ENCODE peak calls at places on chromosomes 6 and 20, in four cellular contexts. R is H9, S is IMR-90, C is H1. V is an unnamed sample.

GRCh38 chr6:151589667-151590066 is 95.8 kb downstream of the CCDC170 start:
- DNase-seq in R (no peak), S (no peak), C (no peak), V (peak)

GRCh38 chr6:142478117-142478516 is 176.3 kb downstream of the ADGRG6 start:
- DNase-seq in R (peak), S (peak), C (no peak), V (peak)

GRCh38 chr6:33904050-33904827 is 100.4 kb upstream of the MLN start:
- DNase-seq in R (no peak), S (no peak), C (no peak), V (peak)

GRCh38 chr6:70707893-70708292 is 40.2 kb downstream of the SMAP1 start:
- DNase-seq in R (no peak), S (no peak), C (no peak), V (no peak)

GRCh38 chr6:82840571-82840970 is 225.1 kb downstream of the UBE3D start:
- DNase-seq in R (no peak), S (peak), C (no peak), V (no peak)

GRCh38 chr20:33821270-33821836 is 10.2 kb downstream of the CHMP4B start:
- DNase-seq in R (no peak), S (no peak), C (no peak), V (peak)

GRCh38 chr6:39441986-39442385 is 119.5 kb upstream of the KCNK16 start:
- DNase-seq in R (no peak), S (no peak), C (no peak), V (no peak)

GRCh38 chr20:21503345-21503744 is 10.5 kb downstream of the NKX2-2 start:
- DNase-seq in R (no peak), S (peak), C (no peak), V (no peak)

GRCh38 chr20:17995967-17996819 is 27.4 kb downstream of the MGME1 start:
- DNase-seq in R (no peak), S (peak), C (no peak), V (peak)

GRCh38 chr6:81999270-81999669 is 246.8 kb upstream of the TENT5A start:
- DNase-seq in R (no peak), S (no peak), C (no peak), V (no peak)

GRCh38 chr20:1177680-1178079 is 7.1 kb downstream of the TMEM74B start:
- DNase-seq in R (peak), S (peak), C (peak), V (peak)

GRCh38 chr6:5084787-5085637 is at the start of gene PPP1R3G:
- DNase-seq in R (peak), S (peak), C (no peak), V (peak)

GRCh38 chr20:50303573-50304500 is 113.2 kb downstream of the CEBPB start:
- DNase-seq in R (peak), S (peak), C (no peak), V (no peak)
- H2AK5ac ChIP-seq in R (no peak), S (peak), C (no peak), V (no peak)

DNA sequence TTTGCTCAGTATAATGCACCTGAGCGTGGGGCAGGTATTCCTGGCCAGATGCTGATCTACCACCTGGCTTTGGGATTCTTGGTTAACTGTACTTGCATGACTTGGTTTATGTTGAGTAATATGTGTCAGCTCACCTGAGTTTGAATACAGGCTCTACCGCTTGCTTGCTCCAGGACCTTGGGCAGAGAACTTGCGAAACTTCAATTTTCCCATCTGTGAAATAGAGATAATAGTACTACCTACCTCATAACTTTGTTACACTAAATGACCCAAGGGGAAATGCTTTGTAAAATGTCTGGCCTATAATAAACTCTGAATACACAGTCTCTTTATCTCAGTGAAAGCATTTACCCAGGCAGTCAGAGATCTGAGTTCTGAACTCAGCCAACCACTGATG is 51.8 kb downstream of the SCAND1 start:
- DNase-seq in R (no peak), S (no peak), C (no peak), V (no peak)
- H3K56ac ChIP-seq in R (no peak), S (no peak), C (no peak), V (no peak)

GRCh38 chr6:169489642-169490408 is 212.0 kb downstream of the WDR27 start:
- DNase-seq in R (no peak), S (no peak), C (no peak), V (peak)
- H3K9ac ChIP-seq in R (no peak), S (no peak), C (no peak), V (no peak)

GRCh38 chr6:30155522-30156261 is 5.3 kb downstream of the TRIM10 start:
- DNase-seq in R (no peak), S (no peak), C (no peak), V (no peak)

GRCh38 chr6:30152910-30153309 is 8.1 kb downstream of the TRIM10 start:
- DNase-seq in R (no peak), S (no peak), C (no peak), V (no peak)

GRCh38 chr6:30154709-30155521 is 6.1 kb downstream of the TRIM10 start:
- DNase-seq in R (no peak), S (peak), C (no peak), V (no peak)

GRCh38 chr6:30152019-30152673 is 8.9 kb downstream of the TRIM10 start:
- DNase-seq in R (no peak), S (no peak), C (no peak), V (no peak)

GRCh38 chr6:30154061-30154460 is 7.0 kb downstream of the TRIM10 start:
- DNase-seq in R (no peak), S (no peak), C (no peak), V (no peak)
- H2AK5ac ChIP-seq in R (no peak), S (no peak), C (no peak), V (no peak)

GRCh38 chr6:126439040-126439439 is 99.1 kb downstream of the CENPW start:
- DNase-seq in R (no peak), S (no peak), C (no peak), V (no peak)
- H3K56ac ChIP-seq in R (no peak), S (no peak), C (no peak), V (no peak)

DNA sequence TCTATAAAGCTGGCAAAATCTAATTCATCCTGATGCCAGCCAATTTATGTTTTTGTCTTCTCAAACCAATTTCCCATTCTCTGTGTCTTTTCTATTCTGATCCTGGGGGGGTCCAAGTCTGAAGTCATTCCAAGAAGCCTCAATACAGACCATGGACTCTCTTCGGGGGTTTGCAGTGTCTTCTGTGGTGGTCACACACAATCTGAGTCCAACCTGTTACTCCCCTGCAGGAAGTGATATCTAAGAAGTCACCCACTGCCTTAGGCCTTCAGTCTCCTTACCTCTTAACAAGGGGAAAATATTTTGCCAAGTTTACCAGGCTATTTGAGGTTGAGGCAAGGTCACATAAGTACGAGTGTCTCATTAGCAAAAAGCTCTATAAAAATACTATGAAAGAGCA is 1.9 kb downstream of the TRIM26 start:
- DNase-seq in R (no peak), S (no peak), C (no peak), V (no peak)
- H3K9ac ChIP-seq in R (no peak), S (no peak), C (no peak), V (no peak)